ENCODE peak calls at places on chromosomes 16 and 17, in four cellular contexts. W is IMR-90, V is H9, U is H1. M is an unnamed sample.

GRCh38 chr17:17492085-17492484 is 4.1 kb downstream of the RASD1 start:
- DNase-seq in U (no peak), V (no peak), W (no peak), M (no peak)

GRCh38 chr17:82678265-82678891 is 20.1 kb downstream of the RAB40B start:
- DNase-seq in W (no peak), V (no peak), U (no peak), M (no peak)

GRCh38 chr16:57528499-57529323 is 7.7 kb downstream of the CCDC102A start:
- DNase-seq in V (peak), U (peak), W (no peak), M (peak)

GRCh38 chr16:89456412-89456811 is 33.9 kb downstream of the ANKRD11 start:
- DNase-seq in W (no peak), V (no peak), U (no peak), M (no peak)

GRCh38 chr17:41739661-41740352 is 5.4 kb upstream of the HAP1 start:
- DNase-seq in W (peak), V (no peak), U (no peak), M (no peak)

GRCh38 chr17:40602445-40603443 is 37.5 kb upstream of the CCR7 start:
- DNase-seq in V (no peak), U (no peak), W (no peak), M (no peak)

GRCh38 chr16:56777533-56777932 is 47.6 kb downstream of the NUP93 start:
- DNase-seq in W (no peak), U (no peak), V (no peak), M (no peak)

GRCh38 chr17:82095777-82096708 is 2.0 kb downstream of the FASN start:
- DNase-seq in V (no peak), W (no peak), U (no peak), M (no peak)

GRCh38 chr17:50680126-50680525 is 27.6 kb downstream of the ANKRD40 start:
- DNase-seq in W (no peak), U (no peak), V (no peak), M (no peak)

GRCh38 chr17:46097497-46097896 is 95.7 kb downstream of the KANSL1 start:
- DNase-seq in W (peak), V (no peak), U (no peak), M (no peak)

GRCh38 chr17:76461765-76462555 is 5.4 kb upstream of the AANAT start:
- DNase-seq in U (peak), V (no peak), W (no peak), M (no peak)

GRCh38 chr16:88303890-88304819 is 78.6 kb upstream of the ZNF469 start:
- DNase-seq in U (no peak), W (peak), V (no peak), M (peak)

GRCh38 chr17:16050844-16051243 is 51.2 kb downstream of the TTC19 start:
- DNase-seq in W (no peak), U (no peak), V (no peak), M (no peak)
- H3K18ac ChIP-seq in W (no peak), U (no peak), V (no peak), M (no peak)

DNA sequence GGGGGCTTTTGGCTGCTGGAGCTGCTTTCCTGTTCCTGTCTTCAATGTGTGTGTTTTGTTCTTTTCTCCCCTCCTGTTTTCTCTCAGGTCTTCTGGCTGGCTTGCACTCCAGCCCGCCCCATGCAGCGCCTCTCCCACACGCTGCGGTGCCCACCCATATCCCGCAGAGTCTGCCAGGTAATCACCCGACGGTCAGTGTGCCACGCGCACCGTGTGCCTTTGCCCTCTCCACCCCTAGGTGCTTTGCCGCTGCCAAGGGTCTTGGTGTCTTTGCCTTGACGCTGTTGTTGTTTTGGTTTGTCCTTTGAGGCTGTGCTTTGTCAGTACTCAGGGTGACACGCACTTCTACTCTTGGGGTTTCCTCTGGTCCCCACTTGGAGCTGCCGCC is 30.0 kb downstream of the UBN1 start:
- DNase-seq in V (no peak), W (no peak), U (no peak), M (no peak)
- H4K5ac ChIP-seq in V (no peak), W (no peak), U (no peak), M (no peak)

GRCh38 chr16:726188-726437 is 130 bp downstream of the CCDC78 start:
- DNase-seq in W (no peak), V (no peak), U (no peak), M (no peak)

GRCh38 chr16:725463-726187 is 618 bp downstream of the CCDC78 start:
- DNase-seq in V (no peak), W (no peak), U (no peak), M (no peak)

GRCh38 chr16:728131-728889 is 1.4 kb downstream of the HAGHL start:
- DNase-seq in W (peak), U (no peak), V (peak), M (peak)

GRCh38 chr16:727291-727977 is 528 bp downstream of the HAGHL start:
- DNase-seq in U (no peak), V (no peak), W (no peak), M (no peak)

DNA sequence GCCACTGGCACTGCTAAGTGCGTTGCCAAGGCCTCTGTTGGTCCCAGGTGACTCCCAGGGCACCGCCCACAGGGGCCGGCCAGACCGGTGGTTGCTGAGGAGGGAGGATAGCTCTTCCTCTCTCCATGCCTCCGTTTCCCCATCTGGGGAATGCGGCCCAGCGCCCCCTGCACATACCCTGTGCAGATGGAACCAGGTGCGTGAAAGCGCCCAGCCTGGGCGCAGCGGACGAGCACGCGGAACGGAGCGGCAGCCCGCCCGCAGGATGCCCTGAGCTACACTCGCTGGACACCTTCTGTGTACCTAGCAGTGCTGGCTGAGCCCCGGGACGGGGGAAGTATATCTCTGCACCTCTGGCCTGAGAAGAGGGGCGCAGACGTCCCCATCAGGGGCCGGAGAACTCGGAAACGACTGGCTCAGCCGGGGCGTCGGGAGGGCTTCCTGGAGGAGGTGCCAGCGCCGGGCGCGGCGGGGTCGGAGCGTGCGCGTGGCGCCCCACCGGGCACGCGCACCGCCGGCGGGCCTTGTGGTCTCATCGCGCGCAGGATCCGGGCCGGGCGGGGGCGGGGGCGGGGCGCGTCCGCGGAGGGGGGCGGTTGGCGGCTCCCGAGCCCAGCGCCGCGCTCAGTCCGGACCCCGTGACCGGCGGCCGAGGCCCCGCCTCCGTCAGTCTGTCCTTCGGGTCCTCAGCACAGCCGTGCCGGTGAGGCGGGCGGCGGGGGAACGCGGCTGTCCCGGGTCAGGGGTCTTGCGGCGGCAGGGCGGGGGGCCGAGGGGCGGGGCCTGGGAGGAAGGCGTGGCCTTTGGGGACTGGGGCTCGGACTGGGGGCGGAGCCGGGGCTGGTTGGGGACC is at the start of the genes CCDC78 and HAGHL:
- DNase-seq in U (peak), W (peak), V (peak), M (peak)
- H3K18ac ChIP-seq in U (peak), W (peak), V (peak), M (no peak)

DNA sequence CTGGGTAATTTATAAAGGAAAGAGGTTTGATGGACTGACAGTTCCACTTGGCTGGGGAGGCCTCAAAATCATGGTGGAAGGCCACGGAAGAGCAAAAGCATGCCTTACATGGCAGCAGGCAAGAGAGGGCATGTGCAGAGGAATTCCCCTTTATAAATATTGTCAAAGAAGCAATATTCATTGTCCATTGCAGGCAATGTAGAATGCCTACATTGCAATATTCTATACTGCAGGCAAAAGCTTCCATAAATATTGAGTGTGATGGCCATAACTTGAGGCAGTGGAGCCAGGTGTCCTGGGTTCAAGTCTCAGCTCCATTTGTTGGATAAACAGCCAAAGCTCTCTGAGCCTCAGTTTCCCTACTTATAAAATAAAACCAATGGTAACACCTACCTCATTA is 322.3 kb downstream of the SHISA9 start:
- DNase-seq in W (no peak), V (no peak), U (no peak), M (no peak)
- H4K5ac ChIP-seq in W (no peak), V (no peak), U (no peak), M (no peak)

GRCh38 chr16:3282747-3283524 is at the start of gene ZNF263:
- DNase-seq in U (peak), V (peak), W (peak), M (peak)
- H3K18ac ChIP-seq in U (peak), V (peak), W (peak), M (peak)

GRCh38 chr17:48732688-48733629 is 4.4 kb upstream of the HOXB13 start:
- DNase-seq in V (peak), U (no peak), W (no peak), M (peak)
- H4K5ac ChIP-seq in V (no peak), U (no peak), W (no peak), M (no peak)

DNA sequence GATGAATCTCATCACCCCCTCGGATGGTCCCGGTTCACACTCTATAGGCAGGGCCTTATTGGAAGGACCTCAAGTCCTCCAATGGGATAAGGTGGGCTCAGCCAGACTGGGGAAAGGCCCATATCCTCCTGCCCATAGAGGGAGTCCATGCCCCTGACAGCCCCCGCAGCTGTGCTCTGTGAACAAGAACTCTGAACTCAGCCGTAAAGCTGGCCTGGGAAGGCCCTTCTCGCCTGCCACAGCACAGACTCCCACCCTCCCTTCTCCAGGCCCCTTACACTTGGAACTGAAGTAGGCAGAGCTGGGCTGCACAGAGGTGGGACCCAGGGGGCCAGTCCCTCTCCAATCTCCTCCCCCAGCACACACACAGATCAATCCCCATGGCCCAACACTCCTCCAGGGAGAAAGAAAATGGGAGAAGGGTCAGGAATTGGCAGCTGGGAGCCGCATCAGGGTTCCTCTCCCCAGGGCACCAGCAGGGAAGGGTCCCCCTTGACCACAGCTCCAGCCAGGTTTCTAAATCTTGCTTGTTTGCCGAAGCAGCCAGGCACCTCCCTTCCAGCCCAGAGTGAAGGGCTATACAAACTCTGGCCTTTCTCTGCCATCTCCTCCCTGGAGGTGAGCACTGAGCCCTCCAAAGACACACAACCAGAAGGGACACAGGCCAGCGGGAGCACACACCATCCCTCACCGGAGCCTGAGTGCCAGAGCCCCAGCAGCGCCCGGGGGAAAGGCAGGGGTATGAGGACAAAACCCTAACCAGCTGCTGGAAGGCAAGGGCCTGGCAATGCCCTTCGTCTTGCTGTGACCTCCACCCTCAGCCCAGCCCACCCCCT is 454.1 kb downstream of the SOX9 start:
- DNase-seq in W (no peak), U (no peak), V (no peak), M (no peak)
- H3K18ac ChIP-seq in W (no peak), U (no peak), V (no peak), M (no peak)

M was measured in mesendoderm.